ENCODE peak calls at places on chromosomes 6 and 20, in nine cellular contexts. K, R, A, M, D, Q, Y, I and E are unnamed samples.

GRCh38 chr6:55174211-55175013 is at the start of gene HCRTR2:
- DNase-seq in K (no peak), R (no peak), A (no peak), M (no peak), D (no peak), Q (no peak), Y (no peak), I (no peak), E (no peak)

GRCh38 chr6:113763883-113764282 is 93.3 kb upstream of the MARCKS start:
- DNase-seq in K (no peak), R (peak), A (no peak), M (no peak), D (peak), Q (no peak), Y (no peak), I (no peak), E (no peak)

GRCh38 chr20:58613061-58613854 is 37.8 kb upstream of the STX16 start:
- DNase-seq in K (no peak), R (no peak), A (no peak), M (no peak), D (no peak), Q (no peak), Y (no peak), I (no peak), E (no peak)

GRCh38 chr20:43446361-43446879 is 11.3 kb upstream of the SRSF6 start:
- DNase-seq in K (no peak), R (no peak), A (no peak), M (no peak), D (no peak), Q (no peak), Y (no peak), I (no peak), E (no peak)

GRCh38 chr6:39363280-39363679 is 40.8 kb upstream of the KCNK16 start:
- DNase-seq in K (no peak), R (no peak), A (no peak), M (no peak), D (no peak), Q (no peak), Y (no peak), I (no peak), E (no peak)

GRCh38 chr6:168238159-168238887 is 81.3 kb downstream of the DACT2 start:
- DNase-seq in K (no peak), R (no peak), A (no peak), M (no peak), D (no peak), Q (no peak), Y (no peak), I (no peak), E (no peak)

GRCh38 chr6:45946352-45946751 is 69.3 kb downstream of the CLIC5 start:
- DNase-seq in K (no peak), R (no peak), A (peak), M (peak), D (no peak), Q (no peak), Y (no peak), I (no peak), E (no peak)

GRCh38 chr6:68158256-68158655 is 476.8 kb upstream of the ADGRB3 start:
- DNase-seq in K (no peak), R (no peak), A (no peak), M (no peak), D (no peak), Q (no peak), Y (no peak), I (no peak), E (no peak)

GRCh38 chr20:38208088-38208487 is 43.0 kb upstream of the TGM2 start:
- DNase-seq in K (no peak), R (no peak), A (no peak), M (no peak), D (no peak), Q (no peak), Y (no peak), I (no peak), E (no peak)

GRCh38 chr20:12012241-12013222 is 94.8 kb downstream of the BTBD3 start:
- DNase-seq in K (no peak), R (peak), A (no peak), M (no peak), D (peak), Q (no peak), Y (no peak), I (peak), E (peak)

GRCh38 chr6:96058094-96058493 is 42.3 kb downstream of the FUT9 start:
- DNase-seq in K (no peak), R (no peak), A (no peak), M (no peak), D (no peak), Q (no peak), Y (no peak), I (no peak), E (no peak)

GRCh38 chr20:10448270-10449156 is 13.4 kb downstream of the SLX4IP start:
- DNase-seq in K (no peak), R (no peak), A (no peak), M (no peak), D (no peak), Q (no peak), Y (no peak), I (no peak), E (no peak)

GRCh38 chr6:166104107-166104506 is 63.5 kb downstream of the TBXT start:
- DNase-seq in K (no peak), R (peak), A (no peak), M (no peak), D (no peak), Q (no peak), Y (no peak), I (no peak), E (no peak)

GRCh38 chr6:90478278-90478677 is 108.6 kb downstream of the MAP3K7 start:
- DNase-seq in K (no peak), R (no peak), A (no peak), M (no peak), D (no peak), Q (no peak), Y (no peak), I (peak), E (no peak)

GRCh38 chr20:14935285-14935684 is 597.9 kb upstream of the FLRT3 start:
- DNase-seq in K (no peak), R (no peak), A (no peak), M (no peak), D (no peak), Q (no peak), Y (no peak), I (no peak), E (no peak)

GRCh38 chr20:46222521-46223007 is 85.7 kb downstream of the CDH22 start:
- DNase-seq in K (no peak), R (no peak), A (no peak), M (no peak), D (no peak), Q (no peak), Y (no peak), I (no peak), E (no peak)

GRCh38 chr20:34995696-34996095 is 40.0 kb downstream of the MYH7B start:
- DNase-seq in K (no peak), R (no peak), A (no peak), M (no peak), D (no peak), Q (no peak), Y (no peak), I (no peak), E (no peak)

GRCh38 chr20:47304287-47304686 is 52.2 kb downstream of the ZMYND8 start:
- DNase-seq in K (no peak), R (no peak), A (no peak), M (peak), D (no peak), Q (no peak), Y (no peak), I (no peak), E (no peak)

GRCh38 chr6:135291288-135292116 is 110.4 kb downstream of the MYB start:
- DNase-seq in K (no peak), R (peak), A (no peak), M (no peak), D (no peak), Q (no peak), Y (no peak), I (no peak), E (no peak)

GRCh38 chr6:148803979-148804378 is 57.1 kb downstream of the UST start:
- DNase-seq in K (no peak), R (peak), A (no peak), M (no peak), D (no peak), Q (no peak), Y (no peak), I (no peak), E (no peak)

GRCh38 chr6:88490865-88491264 is 324.7 kb upstream of the CNR1 start:
- DNase-seq in K (no peak), R (peak), A (no peak), M (no peak), D (no peak), Q (no peak), Y (no peak), I (no peak), E (no peak)

GRCh38 chr6:38137609-38138008 is 318.1 kb downstream of the ZFAND3 start:
- DNase-seq in K (no peak), R (no peak), A (no peak), M (no peak), D (no peak), Q (no peak), Y (no peak), I (no peak), E (peak)

GRCh38 chr6:75581231-75581630 is 20.4 kb upstream of the SENP6 start:
- DNase-seq in K (no peak), R (no peak), A (no peak), M (no peak), D (no peak), Q (no peak), Y (no peak), I (no peak), E (no peak)

GRCh38 chr6:11712760-11713159 is 65.8 kb downstream of the ADTRP start:
- DNase-seq in K (no peak), R (no peak), A (peak), M (peak), D (no peak), Q (no peak), Y (no peak), I (no peak), E (no peak)

GRCh38 chr6:97819680-97820079 is 536.7 kb upstream of the MMS22L start:
- DNase-seq in K (no peak), R (no peak), A (no peak), M (no peak), D (no peak), Q (no peak), Y (no peak), I (no peak), E (no peak)

GRCh38 chr6:20188630-20189075 is 23.6 kb downstream of the MBOAT1 start:
- DNase-seq in K (no peak), R (no peak), A (no peak), M (no peak), D (no peak), Q (no peak), Y (no peak), I (no peak), E (no peak)

GRCh38 chr6:11067348-11067747 is 23.2 kb upstream of the ELOVL2 start:
- DNase-seq in K (no peak), R (no peak), A (no peak), M (no peak), D (no peak), Q (no peak), Y (no peak), I (no peak), E (no peak)

GRCh38 chr20:41034239-41034638 is 5.6 kb downstream of the TOP1 start:
- DNase-seq in K (no peak), R (no peak), A (no peak), M (no peak), D (no peak), Q (no peak), Y (no peak), I (no peak), E (no peak)

GRCh38 chr6:151916680-151917164 is 109.2 kb downstream of the ESR1 start:
- DNase-seq in K (no peak), R (peak), A (peak), M (no peak), D (no peak), Q (no peak), Y (no peak), I (no peak), E (no peak)

GRCh38 chr20:47574616-47575401 is 73.1 kb downstream of the NCOA3 start:
- DNase-seq in K (no peak), R (peak), A (no peak), M (no peak), D (no peak), Q (no peak), Y (no peak), I (peak), E (no peak)

GRCh38 chr6:168121308-168121665 is 42.3 kb upstream of the FRMD1 start:
- DNase-seq in K (no peak), R (no peak), A (no peak), M (peak), D (no peak), Q (peak), Y (no peak), I (no peak), E (no peak)

GRCh38 chr6:50187212-50188055 is 137.7 kb upstream of the DEFB112 start:
- DNase-seq in K (no peak), R (no peak), A (no peak), M (no peak), D (no peak), Q (no peak), Y (no peak), I (no peak), E (no peak)

GRCh38 chr6:14559754-14560527 is 442.4 kb downstream of the CD83 start:
- DNase-seq in K (no peak), R (no peak), A (no peak), M (no peak), D (no peak), Q (no peak), Y (no peak), I (no peak), E (no peak)

GRCh38 chr20:34141293-34141692 is 29.2 kb upstream of the EIF2S2 start:
- DNase-seq in K (no peak), R (no peak), A (no peak), M (no peak), D (no peak), Q (no peak), Y (no peak), I (no peak), E (no peak)

GRCh38 chr20:2653511-2654383 is 1.3 kb downstream of the NOP56 start:
- DNase-seq in K (no peak), R (no peak), A (no peak), M (no peak), D (no peak), Q (no peak), Y (no peak), I (no peak), E (no peak)

GRCh38 chr6:38179300-38179699 is 359.8 kb downstream of the ZFAND3 start:
- DNase-seq in K (no peak), R (no peak), A (peak), M (no peak), D (no peak), Q (no peak), Y (no peak), I (no peak), E (no peak)

GRCh38 chr20:19757973-19758887 is at the start of gene RIN2:
- DNase-seq in K (no peak), R (peak), A (peak), M (peak), D (peak), Q (peak), Y (no peak), I (no peak), E (peak)

GRCh38 chr6:101393291-101394251 is at the start of gene GRIK2:
- DNase-seq in K (no peak), R (peak), A (no peak), M (no peak), D (no peak), Q (peak), Y (no peak), I (no peak), E (no peak)

GRCh38 chr6:151962246-151962846 is 154.9 kb downstream of the ESR1 start:
- DNase-seq in K (no peak), R (peak), A (no peak), M (no peak), D (no peak), Q (no peak), Y (no peak), I (no peak), E (no peak)

GRCh38 chr20:17529586-17529985 is 1.6 kb downstream of the BFSP1 start:
- DNase-seq in K (no peak), R (no peak), A (no peak), M (no peak), D (no peak), Q (no peak), Y (no peak), I (no peak), E (no peak)

GRCh38 chr20:17530716-17531536 is at the start of gene BFSP1:
- DNase-seq in K (no peak), R (peak), A (no peak), M (no peak), D (no peak), Q (peak), Y (peak), I (peak), E (no peak)

GRCh38 chr20:17533396-17533795 is 2.2 kb upstream of the BFSP1 start:
- DNase-seq in K (no peak), R (peak), A (no peak), M (no peak), D (no peak), Q (no peak), Y (no peak), I (peak), E (no peak)

GRCh38 chr20:17531537-17532025 is 402 bp upstream of the BFSP1 start:
- DNase-seq in K (no peak), R (no peak), A (no peak), M (no peak), D (no peak), Q (no peak), Y (no peak), I (no peak), E (no peak)

DNA sequence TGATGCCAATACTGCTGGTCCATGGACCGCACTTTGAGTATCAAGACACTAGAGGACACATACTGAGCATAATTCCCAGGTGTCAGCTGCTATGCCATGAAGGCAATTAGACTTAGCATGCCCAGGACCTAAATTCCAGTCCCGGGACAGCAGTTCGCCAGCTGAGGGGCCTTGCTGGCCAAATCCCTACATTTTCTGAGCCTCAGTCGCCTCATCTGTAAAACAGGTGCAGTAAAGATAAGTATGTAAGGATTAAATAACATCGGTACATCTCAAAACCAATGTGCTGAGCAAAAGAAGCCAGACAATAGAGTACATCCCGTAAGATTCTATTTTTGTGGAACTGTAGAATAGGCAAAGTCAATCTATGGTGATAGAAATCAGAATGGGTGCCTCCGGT is 1.0 kb downstream of the BFSP1 start:
- DNase-seq in K (no peak), R (no peak), A (no peak), M (no peak), D (no peak), Q (no peak), Y (no peak), I (no peak), E (no peak)
- H3K27ac ChIP-seq in K (no peak), R (no peak), A (no peak), M (no peak), D (peak), Q (no peak), Y (no peak), I (no peak), E (no peak)

DNA sequence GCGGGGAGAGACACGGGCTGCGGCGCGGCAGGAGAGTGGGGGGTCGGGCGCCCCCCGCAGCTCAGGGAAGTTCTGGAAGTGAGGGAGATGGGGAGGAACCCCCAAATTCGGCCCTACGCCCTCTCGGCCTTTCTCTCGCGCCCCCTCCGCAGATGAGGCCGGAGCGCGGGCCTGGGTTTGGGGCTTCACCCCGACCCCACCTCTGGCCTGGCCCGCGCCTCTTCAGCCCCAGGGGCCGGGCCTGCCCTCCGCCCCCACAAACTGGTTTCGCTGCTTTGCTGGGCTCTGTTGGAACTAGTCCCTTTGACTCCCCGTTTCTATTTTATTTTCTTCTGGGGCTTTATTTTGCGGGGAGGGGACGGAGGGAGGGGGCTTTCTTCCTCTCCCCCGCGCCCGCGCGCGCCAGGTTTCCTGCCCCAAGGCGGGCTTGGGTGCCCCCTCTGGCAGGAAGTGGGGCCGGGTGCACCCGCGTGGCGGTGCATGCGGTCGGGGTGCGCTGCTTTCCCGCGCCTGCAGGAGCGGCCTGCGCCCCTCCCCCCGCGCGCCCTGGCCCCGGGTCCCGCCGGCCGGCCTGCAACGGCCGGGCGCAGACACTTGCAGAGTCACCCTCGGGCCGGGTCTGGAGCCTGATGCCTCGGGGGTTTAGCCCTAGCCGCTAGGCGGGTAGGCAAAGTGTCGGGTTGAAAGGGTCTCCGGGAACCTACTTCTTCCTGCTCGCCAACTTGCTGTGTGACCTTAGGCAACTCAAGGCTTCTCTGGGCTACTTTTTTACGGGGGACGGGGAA is 1.2 kb downstream of the HMGA1 start:
- DNase-seq in K (peak), R (no peak), A (no peak), M (peak), D (no peak), Q (peak), Y (peak), I (peak), E (no peak)
- H3K27ac ChIP-seq in K (peak), R (peak), A (peak), M (peak), D (peak), Q (no peak), Y (peak), I (peak), E (no peak)

GRCh38 chr20:36756482-36756881 is 10.6 kb upstream of the NDRG3 start:
- DNase-seq in K (no peak), R (no peak), A (no peak), M (no peak), D (no peak), Q (no peak), Y (no peak), I (no peak), E (no peak)
- H3K27ac ChIP-seq in K (no peak), R (no peak), A (no peak), M (no peak), D (no peak), Q (no peak), Y (no peak), I (peak), E (no peak)

GRCh38 chr6:136751991-136752390 is 40.3 kb downstream of the MAP3K5 start:
- DNase-seq in K (no peak), R (no peak), A (no peak), M (no peak), D (no peak), Q (no peak), Y (no peak), I (no peak), E (no peak)
- H3K27ac ChIP-seq in K (no peak), R (no peak), A (peak), M (no peak), D (no peak), Q (no peak), Y (peak), I (peak), E (no peak)

GRCh38 chr6:157961116-157961515 is 20.5 kb upstream of the SYNJ2 start:
- DNase-seq in K (no peak), R (no peak), A (no peak), M (no peak), D (no peak), Q (no peak), Y (no peak), I (no peak), E (no peak)

GRCh38 chr6:157962601-157963084 is 19.0 kb upstream of the SYNJ2 start:
- DNase-seq in K (no peak), R (peak), A (no peak), M (no peak), D (no peak), Q (no peak), Y (no peak), I (no peak), E (no peak)

GRCh38 chr6:157959451-157960227 is 22.0 kb upstream of the SYNJ2 start:
- DNase-seq in K (no peak), R (no peak), A (no peak), M (no peak), D (no peak), Q (no peak), Y (no peak), I (no peak), E (no peak)

GRCh38 chr6:157964139-157964538 is 17.5 kb upstream of the SYNJ2 start:
- DNase-seq in K (no peak), R (no peak), A (no peak), M (no peak), D (no peak), Q (no peak), Y (no peak), I (no peak), E (no peak)

GRCh38 chr6:157961829-157962228 is 19.8 kb upstream of the SYNJ2 start:
- DNase-seq in K (no peak), R (no peak), A (no peak), M (no peak), D (no peak), Q (no peak), Y (no peak), I (no peak), E (no peak)
- H3K27ac ChIP-seq in K (no peak), R (peak), A (no peak), M (no peak), D (no peak), Q (no peak), Y (no peak), I (no peak), E (no peak)

GRCh38 chr6:26129656-26130055 is 42.4 kb downstream of the HFE start:
- DNase-seq in K (peak), R (no peak), A (no peak), M (no peak), D (no peak), Q (no peak), Y (no peak), I (no peak), E (no peak)

GRCh38 chr6:26130581-26131247 is 43.5 kb downstream of the HFE start:
- DNase-seq in K (no peak), R (no peak), A (no peak), M (no peak), D (no peak), Q (no peak), Y (no peak), I (no peak), E (no peak)

GRCh38 chr6:26125015-26125690 is 37.9 kb downstream of the HFE start:
- DNase-seq in K (peak), R (peak), A (no peak), M (no peak), D (no peak), Q (no peak), Y (peak), I (peak), E (no peak)

GRCh38 chr6:26126394-26127221 is 39.4 kb downstream of the HFE start:
- DNase-seq in K (no peak), R (no peak), A (no peak), M (no peak), D (no peak), Q (no peak), Y (no peak), I (peak), E (no peak)

GRCh38 chr6:26128013-26128771 is 41.0 kb downstream of the HFE start:
- DNase-seq in K (no peak), R (no peak), A (no peak), M (no peak), D (no peak), Q (no peak), Y (no peak), I (no peak), E (no peak)
- H3K27ac ChIP-seq in K (no peak), R (no peak), A (no peak), M (no peak), D (peak), Q (no peak), Y (no peak), I (no peak), E (no peak)